ENCODE peak calls at places on chromosomes 11 and 22, in five cellular contexts. One of them, this sample, is unnamed.

GRCh38 chr11:120867531-120867930 is 156.4 kb upstream of the TBCEL start:
- DNase-seq in K562: no peak
- DNase-seq in H1: no peak
- DNase-seq in HepG2: no peak
- DNase-seq in GM12892: no peak
- DNase-seq in this sample: no peak

GRCh38 chr22:22235564-22235963 is 9.0 kb upstream of the VPREB1 start:
- DNase-seq in K562: peak; percentile 81
- DNase-seq in H1: peak; percentile 68
- DNase-seq in HepG2: no peak
- DNase-seq in GM12892: peak; percentile 37
- DNase-seq in this sample: peak; percentile 50

GRCh38 chr11:95968585-95968984 is 44.7 kb upstream of the MTMR2 start:
- DNase-seq in K562: no peak
- DNase-seq in H1: no peak
- DNase-seq in HepG2: no peak
- DNase-seq in GM12892: no peak
- DNase-seq in this sample: no peak

GRCh38 chr11:69130586-69131566 is 24.9 kb upstream of the SMIM38 start:
- DNase-seq in K562: no peak
- DNase-seq in H1: no peak
- DNase-seq in HepG2: no peak
- DNase-seq in GM12892: no peak
- DNase-seq in this sample: no peak

GRCh38 chr11:116079580-116079979 is 575.4 kb upstream of the CADM1 start:
- DNase-seq in K562: no peak
- DNase-seq in H1: no peak
- DNase-seq in HepG2: no peak
- DNase-seq in GM12892: no peak
- DNase-seq in this sample: no peak

GRCh38 chr11:119100960-119101349 is 698 bp downstream of the DPAGT1 start:
- DNase-seq in K562: no peak
- DNase-seq in H1: no peak
- DNase-seq in HepG2: no peak
- DNase-seq in GM12892: no peak
- DNase-seq in this sample: no peak

GRCh38 chr11:1983601-1983961 is 14.1 kb downstream of the H19 start:
- DNase-seq in K562: no peak
- DNase-seq in H1: peak; percentile 33
- DNase-seq in HepG2: no peak
- DNase-seq in GM12892: no peak
- DNase-seq in this sample: no peak

GRCh38 chr11:82858556-82859091 is 41.6 kb downstream of the PRCP start:
- DNase-seq in K562: no peak
- DNase-seq in H1: no peak
- DNase-seq in HepG2: no peak
- DNase-seq in GM12892: no peak
- DNase-seq in this sample: no peak

GRCh38 chr22:27961182-27961581 is 42.1 kb upstream of the PITPNB start:
- DNase-seq in K562: no peak
- DNase-seq in H1: no peak
- DNase-seq in HepG2: no peak
- DNase-seq in GM12892: no peak
- DNase-seq in this sample: no peak

GRCh38 chr11:45079943-45080719 is 66.3 kb upstream of the PRDM11 start:
- DNase-seq in K562: no peak
- DNase-seq in H1: no peak
- DNase-seq in HepG2: no peak
- DNase-seq in GM12892: peak; percentile 47
- DNase-seq in this sample: peak; percentile 57

GRCh38 chr11:130211781-130212401 is 52.3 kb downstream of the ST14 start:
- DNase-seq in K562: no peak
- DNase-seq in H1: peak; percentile 39
- DNase-seq in HepG2: no peak
- DNase-seq in GM12892: no peak
- DNase-seq in this sample: no peak

GRCh38 chr22:19852177-19852781 is 2.4 kb downstream of the GNB1L start:
- DNase-seq in K562: peak; percentile 70
- DNase-seq in H1: no peak
- DNase-seq in HepG2: no peak
- DNase-seq in GM12892: no peak
- DNase-seq in this sample: no peak

GRCh38 chr11:122405788-122406341 is 249.7 kb upstream of the UBASH3B start:
- DNase-seq in K562: no peak
- DNase-seq in H1: no peak
- DNase-seq in HepG2: no peak
- DNase-seq in GM12892: no peak
- DNase-seq in this sample: no peak

GRCh38 chr11:132895340-132895739 is 637.0 kb downstream of the OPCML start:
- DNase-seq in K562: no peak
- DNase-seq in H1: no peak
- DNase-seq in HepG2: no peak
- DNase-seq in GM12892: no peak
- DNase-seq in this sample: no peak

GRCh38 chr11:86787651-86788050 is 12.7 kb upstream of the PRSS23 start:
- DNase-seq in K562: no peak
- DNase-seq in H1: no peak
- DNase-seq in HepG2: no peak
- DNase-seq in GM12892: no peak
- DNase-seq in this sample: no peak

GRCh38 chr11:69572233-69572860 is 68.6 kb upstream of the CCND1 start:
- DNase-seq in K562: no peak
- DNase-seq in H1: peak; percentile 20
- DNase-seq in HepG2: no peak
- DNase-seq in GM12892: no peak
- DNase-seq in this sample: no peak

GRCh38 chr11:1519028-1519736 is 32.6 kb upstream of the MOB2 start:
- DNase-seq in K562: no peak
- DNase-seq in H1: no peak
- DNase-seq in HepG2: no peak
- DNase-seq in GM12892: no peak
- DNase-seq in this sample: no peak

GRCh38 chr11:4480577-4481539 is 1.6 kb upstream of the OR52K1 start:
- DNase-seq in K562: no peak
- DNase-seq in H1: no peak
- DNase-seq in HepG2: no peak
- DNase-seq in GM12892: no peak
- DNase-seq in this sample: no peak

GRCh38 chr11:2346586-2347335 is 30.3 kb upstream of the CD81 start:
- DNase-seq in K562: no peak
- DNase-seq in H1: no peak
- DNase-seq in HepG2: no peak
- DNase-seq in GM12892: no peak
- DNase-seq in this sample: no peak

GRCh38 chr11:46916669-46917108 is 1.7 kb downstream of the LRP4 start:
- DNase-seq in K562: peak; percentile 51
- DNase-seq in H1: peak; percentile 69
- DNase-seq in HepG2: peak; percentile 55
- DNase-seq in GM12892: no peak
- DNase-seq in this sample: peak; percentile 43

GRCh38 chr22:36816635-36817428 is at the start of gene PVALB:
- DNase-seq in K562: peak; percentile 27
- DNase-seq in H1: peak; percentile 65
- DNase-seq in HepG2: no peak
- DNase-seq in GM12892: no peak
- DNase-seq in this sample: no peak

GRCh38 chr22:48099671-48100070 is 1337.2 kb downstream of the TBC1D22A start:
- DNase-seq in K562: no peak
- DNase-seq in H1: no peak
- DNase-seq in HepG2: no peak
- DNase-seq in GM12892: no peak
- DNase-seq in this sample: no peak

GRCh38 chr11:123594188-123594901 is 60.1 kb downstream of the SCN3B start:
- DNase-seq in K562: no peak
- DNase-seq in H1: no peak
- DNase-seq in HepG2: no peak
- DNase-seq in GM12892: no peak
- DNase-seq in this sample: no peak

GRCh38 chr11:131606936-131607335 is 236.5 kb downstream of the NTM start:
- DNase-seq in K562: no peak
- DNase-seq in H1: no peak
- DNase-seq in HepG2: no peak
- DNase-seq in GM12892: no peak
- DNase-seq in this sample: no peak

GRCh38 chr11:70334351-70334995 is 63.9 kb upstream of the CTTN start:
- DNase-seq in K562: no peak
- DNase-seq in H1: no peak
- DNase-seq in HepG2: no peak
- DNase-seq in GM12892: no peak
- DNase-seq in this sample: no peak

GRCh38 chr11:69049490-69049867 is 747 bp downstream of the TPCN2 start:
- DNase-seq in K562: no peak
- DNase-seq in H1: no peak
- DNase-seq in HepG2: no peak
- DNase-seq in GM12892: no peak
- DNase-seq in this sample: no peak

DNA sequence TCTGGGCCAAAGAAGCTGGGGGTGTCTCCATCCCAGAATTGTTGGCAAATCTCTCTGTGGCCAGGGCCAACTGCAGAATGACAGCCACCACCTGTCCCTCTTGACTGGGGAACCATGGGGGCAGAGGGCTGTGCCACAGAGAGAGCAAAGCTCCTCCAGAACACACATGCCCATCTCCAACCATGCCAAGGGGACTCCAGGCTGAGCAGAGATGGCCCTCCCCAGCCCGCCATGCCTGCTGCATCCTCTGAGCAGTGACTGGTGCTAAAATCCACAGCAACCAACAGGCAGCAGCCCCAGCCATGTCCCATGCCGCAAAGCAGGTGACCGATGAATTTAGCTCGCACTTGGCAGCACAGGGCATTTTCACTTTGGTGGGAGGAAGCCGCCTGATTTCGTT is 45.0 kb downstream of the LARGE1 start:
- DNase-seq in K562: no peak
- DNase-seq in H1: no peak
- DNase-seq in HepG2: no peak
- DNase-seq in GM12892: no peak
- DNase-seq in this sample: no peak
- TF ChIP-seq TAF1 in K562: no peak
- TF ChIP-seq TAF1 in H1: no peak
- TF ChIP-seq TAF1 in HepG2: no peak
- TF ChIP-seq TAF1 in GM12892: no peak
- TF ChIP-seq TAF1 in this sample: no peak

GRCh38 chr11:66542362-66542761 is 3.5 kb downstream of the ZDHHC24 start:
- DNase-seq in K562: no peak
- DNase-seq in H1: no peak
- DNase-seq in HepG2: no peak
- DNase-seq in GM12892: no peak
- DNase-seq in this sample: no peak

GRCh38 chr11:66545701-66546367 is at the start of gene ZDHHC24:
- DNase-seq in K562: peak; percentile 97
- DNase-seq in H1: peak; percentile 95
- DNase-seq in HepG2: peak; percentile 92
- DNase-seq in GM12892: peak; percentile 96
- DNase-seq in this sample: peak; percentile 97

GRCh38 chr11:66541892-66542291 is 4.0 kb downstream of the ZDHHC24 start:
- DNase-seq in K562: no peak
- DNase-seq in H1: no peak
- DNase-seq in HepG2: no peak
- DNase-seq in GM12892: no peak
- DNase-seq in this sample: no peak

GRCh38 chr11:66546368-66546965 is at the start of gene ACTN3:
- DNase-seq in K562: peak; percentile 56
- DNase-seq in H1: peak; percentile 84
- DNase-seq in HepG2: peak; percentile 17
- DNase-seq in GM12892: peak; percentile 52
- DNase-seq in this sample: no peak

DNA sequence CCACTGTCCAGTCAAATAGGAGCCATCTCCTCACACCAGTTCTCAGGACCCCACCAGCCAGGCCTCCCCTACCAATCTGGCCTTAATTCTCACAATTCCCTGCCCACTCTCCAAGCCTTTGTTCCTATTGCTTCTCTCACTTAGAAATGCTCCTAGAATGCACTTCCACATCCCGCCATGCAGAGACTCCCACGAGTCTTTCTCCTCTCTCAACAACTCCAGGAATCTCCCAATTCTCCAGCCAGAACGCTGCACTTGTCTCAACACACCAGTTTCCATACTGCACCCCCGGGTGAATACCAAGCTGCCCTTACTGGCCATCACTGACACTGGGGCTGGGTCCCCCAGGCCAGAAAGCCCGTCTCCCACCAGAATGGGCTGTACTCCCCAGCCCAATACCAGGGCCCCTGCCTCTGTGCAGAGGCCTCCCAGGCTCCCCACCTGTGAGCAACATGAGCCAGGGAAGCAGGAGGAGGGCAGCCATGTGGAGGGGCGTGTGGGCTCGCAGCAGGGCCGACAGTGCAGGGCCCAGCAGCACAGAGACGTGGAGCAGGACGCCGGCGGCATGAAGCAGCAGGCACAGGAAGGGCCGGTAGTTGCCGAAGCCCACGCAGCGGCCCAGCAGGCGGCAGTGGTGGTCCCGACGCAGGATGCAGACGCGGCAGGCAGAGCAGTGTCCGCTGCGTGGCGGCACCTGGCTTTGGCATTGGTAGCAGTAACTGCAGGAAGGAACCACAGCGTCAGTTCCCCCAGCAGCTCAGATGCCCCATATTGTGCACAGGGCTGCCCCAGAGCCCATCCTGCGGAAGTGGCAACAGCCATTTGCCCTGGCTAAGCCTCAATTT is 2.4 kb downstream of the ZDHHC24 start:
- DNase-seq in K562: no peak
- DNase-seq in H1: no peak
- DNase-seq in HepG2: no peak
- DNase-seq in GM12892: peak; percentile 58
- DNase-seq in this sample: peak; percentile 73
- TF ChIP-seq POLR2AphosphoS5 in K562: no peak
- TF ChIP-seq POLR2AphosphoS5 in H1: no peak
- TF ChIP-seq POLR2AphosphoS5 in HepG2: no peak
- TF ChIP-seq POLR2AphosphoS5 in GM12892: no peak
- TF ChIP-seq POLR2AphosphoS5 in this sample: no peak

GRCh38 chr11:101955701-101956100 is 39.4 kb upstream of the ANGPTL5 start:
- DNase-seq in K562: no peak
- DNase-seq in H1: no peak
- DNase-seq in HepG2: no peak
- DNase-seq in GM12892: no peak
- DNase-seq in this sample: no peak
- TF ChIP-seq TAF1 in K562: no peak
- TF ChIP-seq TAF1 in H1: no peak
- TF ChIP-seq TAF1 in HepG2: no peak
- TF ChIP-seq TAF1 in GM12892: no peak
- TF ChIP-seq TAF1 in this sample: no peak

DNA sequence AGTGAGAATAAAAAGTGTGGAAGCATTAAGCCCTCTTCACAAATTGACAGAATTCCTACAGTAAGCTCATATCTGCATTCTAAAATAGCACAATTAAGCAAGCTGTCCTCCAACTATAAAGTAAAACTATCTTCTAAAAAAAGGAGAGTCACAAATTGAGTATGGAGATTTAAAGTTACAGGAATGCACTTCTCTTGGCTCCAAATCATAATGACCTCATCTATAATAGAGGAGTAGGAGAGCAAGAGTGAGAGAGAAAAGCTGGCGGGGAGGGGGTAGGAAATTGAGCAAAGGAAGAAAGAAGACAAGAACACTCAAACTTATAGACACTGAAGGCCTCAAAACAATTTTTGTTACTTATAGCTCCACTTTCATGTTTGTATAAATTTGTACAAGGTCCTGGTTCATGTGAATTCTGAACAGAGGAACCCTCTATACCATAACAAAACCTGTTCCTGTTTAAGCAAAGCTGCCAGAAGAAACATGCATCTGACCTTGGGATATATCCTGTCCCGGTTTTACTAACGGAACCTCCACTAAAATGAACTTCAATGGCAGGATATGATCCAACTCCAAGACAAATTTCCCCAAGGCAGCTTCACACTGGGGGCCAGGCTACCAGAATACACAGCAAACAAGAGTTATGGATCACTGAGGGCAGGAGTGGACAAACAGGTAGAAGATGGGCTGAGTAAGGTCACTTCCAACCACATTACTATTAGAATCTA is 37.2 kb downstream of the SLC35F2 start:
- DNase-seq in K562: no peak
- DNase-seq in H1: no peak
- DNase-seq in HepG2: no peak
- DNase-seq in GM12892: no peak
- DNase-seq in this sample: no peak
- TF ChIP-seq POLR2AphosphoS5 in K562: no peak
- TF ChIP-seq POLR2AphosphoS5 in H1: no peak
- TF ChIP-seq POLR2AphosphoS5 in HepG2: no peak
- TF ChIP-seq POLR2AphosphoS5 in GM12892: no peak
- TF ChIP-seq POLR2AphosphoS5 in this sample: no peak

This sample was measured in GM12891.